ENCODE peak calls at places on chromosomes 3 and 15, in four cellular contexts. One of them, this sample, is unnamed.

GRCh38 chr3:138875754-138876664 is 41.3 kb upstream of the PIK3CB start:
- DNase-seq in GM12891: no peak
- DNase-seq in GM12878: no peak
- DNase-seq in H1: no peak
- DNase-seq in this sample: no peak

GRCh38 chr3:194235160-194235559 is 99.2 kb downstream of the HES1 start:
- DNase-seq in H1: no peak
- DNase-seq in GM12878: no peak
- DNase-seq in GM12891: no peak
- DNase-seq in this sample: no peak

GRCh38 chr15:25693321-25694237 is 169.5 kb downstream of the ATP10A start:
- DNase-seq in GM12891: no peak
- DNase-seq in H1: no peak
- DNase-seq in GM12878: no peak
- DNase-seq in this sample: no peak

GRCh38 chr3:65914740-65915366 is 123.9 kb downstream of the MAGI1 start:
- DNase-seq in H1: no peak
- DNase-seq in GM12891: no peak
- DNase-seq in GM12878: no peak
- DNase-seq in this sample: no peak

GRCh38 chr3:79767953-79768282 is at the start of gene ROBO1:
- DNase-seq in H1: no peak
- DNase-seq in GM12878: no peak
- DNase-seq in GM12891: no peak
- DNase-seq in this sample: no peak

GRCh38 chr3:196979545-196979944 is 10.9 kb upstream of the PIGZ start:
- DNase-seq in H1: no peak
- DNase-seq in GM12878: no peak
- DNase-seq in GM12891: no peak
- DNase-seq in this sample: no peak

GRCh38 chr15:75620776-75621536 is 4.6 kb downstream of the SNUPN start:
- DNase-seq in GM12878: no peak
- DNase-seq in H1: no peak
- DNase-seq in GM12891: no peak
- DNase-seq in this sample: no peak

GRCh38 chr15:92580021-92580420 is 75.6 kb downstream of the FAM174B start:
- DNase-seq in GM12878: no peak
- DNase-seq in H1: no peak
- DNase-seq in GM12891: no peak
- DNase-seq in this sample: no peak

GRCh38 chr3:168693870-168694269 is 598.1 kb upstream of the GOLIM4 start:
- DNase-seq in GM12878: no peak
- DNase-seq in H1: no peak
- DNase-seq in GM12891: no peak
- DNase-seq in this sample: no peak

GRCh38 chr15:92638291-92638708 is 17.3 kb downstream of the FAM174B start:
- DNase-seq in H1: no peak
- DNase-seq in GM12878: no peak
- DNase-seq in GM12891: no peak
- DNase-seq in this sample: no peak

GRCh38 chr3:186097663-186098451 is 11.0 kb downstream of the ETV5 start:
- DNase-seq in GM12891: no peak
- DNase-seq in H1: no peak
- DNase-seq in GM12878: no peak
- DNase-seq in this sample: no peak

GRCh38 chr15:87747106-87747505 is 509.4 kb downstream of the NTRK3 start:
- DNase-seq in H1: no peak
- DNase-seq in GM12891: no peak
- DNase-seq in GM12878: no peak
- DNase-seq in this sample: no peak

GRCh38 chr3:20072422-20072821 is 32.2 kb downstream of the KAT2B start:
- DNase-seq in GM12878: no peak
- DNase-seq in GM12891: no peak
- DNase-seq in H1: no peak
- DNase-seq in this sample: no peak

GRCh38 chr3:50272911-50273688 is 4.2 kb downstream of the SEMA3B start:
- DNase-seq in GM12878: peak
- DNase-seq in GM12891: peak
- DNase-seq in H1: no peak
- DNase-seq in this sample: peak

GRCh38 chr3:30751610-30752299 is 142.7 kb downstream of the GADL1 start:
- DNase-seq in GM12891: no peak
- DNase-seq in H1: no peak
- DNase-seq in GM12878: peak
- DNase-seq in this sample: no peak

GRCh38 chr3:139481116-139481515 is 4.8 kb upstream of the RBP2 start:
- DNase-seq in GM12891: no peak
- DNase-seq in H1: no peak
- DNase-seq in GM12878: no peak
- DNase-seq in this sample: no peak

GRCh38 chr3:176522436-176522835 is 674.8 kb downstream of the TBL1XR1 start:
- DNase-seq in GM12891: no peak
- DNase-seq in GM12878: no peak
- DNase-seq in H1: no peak
- DNase-seq in this sample: no peak

GRCh38 chr15:74202461-74203401 is at the start of gene STRA6:
- DNase-seq in GM12891: no peak
- DNase-seq in GM12878: no peak
- DNase-seq in H1: peak
- DNase-seq in this sample: no peak

GRCh38 chr15:72970965-72971746 is 81.1 kb upstream of the NEO1 start:
- DNase-seq in GM12891: no peak
- DNase-seq in GM12878: no peak
- DNase-seq in H1: no peak
- DNase-seq in this sample: no peak

GRCh38 chr3:193869221-193870201 is 266.4 kb upstream of the HES1 start:
- DNase-seq in GM12878: no peak
- DNase-seq in GM12891: no peak
- DNase-seq in H1: peak
- DNase-seq in this sample: no peak

GRCh38 chr3:185250247-185250646 is 3.6 kb downstream of the EHHADH start:
- DNase-seq in GM12878: no peak
- DNase-seq in H1: no peak
- DNase-seq in GM12891: no peak
- DNase-seq in this sample: no peak

GRCh38 chr3:119223511-119223910 is 17.2 kb downstream of the B4GALT4 start:
- DNase-seq in GM12878: no peak
- DNase-seq in H1: no peak
- DNase-seq in GM12891: no peak
- DNase-seq in this sample: no peak

GRCh38 chr15:59160880-59161593 is 45.6 kb upstream of the LDHAL6B start:
- DNase-seq in GM12878: no peak
- DNase-seq in H1: no peak
- DNase-seq in GM12891: no peak
- DNase-seq in this sample: no peak

GRCh38 chr3:123723527-123724168 is 138.8 kb upstream of the HACD2 start:
- DNase-seq in H1: peak
- DNase-seq in GM12878: peak
- DNase-seq in GM12891: peak
- DNase-seq in this sample: peak

GRCh38 chr15:23072633-23073032 is 33.3 kb upstream of the TUBGCP5 start:
- DNase-seq in H1: no peak
- DNase-seq in GM12891: no peak
- DNase-seq in GM12878: no peak
- DNase-seq in this sample: no peak

GRCh38 chr15:56337084-56337725 is 28.0 kb upstream of the TEX9 start:
- DNase-seq in GM12878: no peak
- DNase-seq in H1: no peak
- DNase-seq in GM12891: no peak
- DNase-seq in this sample: no peak

GRCh38 chr15:73212424-73212823 is 156.3 kb downstream of the HCN4 start:
- DNase-seq in H1: no peak
- DNase-seq in GM12891: no peak
- DNase-seq in GM12878: no peak
- DNase-seq in this sample: no peak

GRCh38 chr3:64108281-64108680 is 85.0 kb upstream of the PSMD6 start:
- DNase-seq in GM12891: no peak
- DNase-seq in H1: no peak
- DNase-seq in GM12878: no peak
- DNase-seq in this sample: no peak

GRCh38 chr15:83365370-83365938 is 81.0 kb upstream of the BNC1 start:
- DNase-seq in H1: no peak
- DNase-seq in GM12878: no peak
- DNase-seq in GM12891: no peak
- DNase-seq in this sample: no peak

GRCh38 chr3:112308151-112308911 is 14.3 kb upstream of the SLC9C1 start:
- DNase-seq in GM12878: no peak
- DNase-seq in H1: no peak
- DNase-seq in GM12891: no peak
- DNase-seq in this sample: no peak

GRCh38 chr3:62210016-62210415 is 163.3 kb downstream of the FEZF2 start:
- DNase-seq in GM12891: no peak
- DNase-seq in GM12878: no peak
- DNase-seq in H1: no peak
- DNase-seq in this sample: no peak

GRCh38 chr3:16568532-16568931 is 36.7 kb downstream of the DAZL start:
- DNase-seq in H1: no peak
- DNase-seq in GM12891: no peak
- DNase-seq in GM12878: no peak
- DNase-seq in this sample: no peak

GRCh38 chr3:94130690-94131089 is 67.8 kb downstream of the NSUN3 start:
- DNase-seq in GM12891: no peak
- DNase-seq in H1: no peak
- DNase-seq in GM12878: no peak
- DNase-seq in this sample: no peak

GRCh38 chr3:23607184-23607847 is 198.4 kb upstream of the UBE2E1 start:
- DNase-seq in GM12891: no peak
- DNase-seq in H1: no peak
- DNase-seq in GM12878: no peak
- DNase-seq in this sample: no peak

GRCh38 chr3:128309026-128309425 is 155.7 kb downstream of the EEFSEC start:
- DNase-seq in GM12891: no peak
- DNase-seq in H1: no peak
- DNase-seq in GM12878: no peak
- DNase-seq in this sample: no peak

GRCh38 chr15:98855067-98855814 is 152.4 kb downstream of the PGPEP1L start:
- DNase-seq in GM12891: no peak
- DNase-seq in GM12878: no peak
- DNase-seq in H1: no peak
- DNase-seq in this sample: no peak

DNA sequence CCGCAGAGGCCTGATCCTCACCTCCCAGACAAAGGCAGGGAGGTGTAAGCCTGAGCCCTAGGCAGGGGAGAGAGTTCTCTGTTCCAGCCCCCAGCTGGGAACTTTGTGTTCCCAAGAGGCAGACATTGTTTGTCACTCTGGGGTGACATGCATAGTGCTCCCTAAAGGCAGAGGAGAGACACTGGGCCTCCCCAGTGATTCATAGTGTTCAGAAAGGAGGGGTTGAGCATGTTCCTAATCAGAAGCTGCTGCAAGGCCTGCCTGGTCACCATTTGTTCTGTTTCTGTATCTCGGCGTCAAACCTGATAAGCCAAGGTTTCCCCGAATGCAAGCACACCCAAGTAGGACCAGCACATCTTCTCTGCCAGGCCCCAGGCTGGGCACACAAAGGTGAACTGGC is 24.0 kb upstream of the SLC6A6 start:
- DNase-seq in GM12891: no peak
- DNase-seq in H1: no peak
- DNase-seq in GM12878: no peak
- DNase-seq in this sample: no peak
- TF ChIP-seq TAF1 in GM12891: no peak
- TF ChIP-seq TAF1 in H1: no peak
- TF ChIP-seq TAF1 in GM12878: no peak
- TF ChIP-seq TAF1 in this sample: no peak

GRCh38 chr15:57610130-57610529 is 18.4 kb downstream of the MYZAP start:
- DNase-seq in H1: no peak
- DNase-seq in GM12878: no peak
- DNase-seq in GM12891: no peak
- DNase-seq in this sample: no peak
- TF ChIP-seq POLR2A in H1: no peak
- TF ChIP-seq POLR2A in GM12878: no peak
- TF ChIP-seq POLR2A in GM12891: no peak
- TF ChIP-seq POLR2A in this sample: no peak

GRCh38 chr3:72591522-72592421 is 256.5 kb downstream of the SHQ1 start:
- DNase-seq in GM12878: no peak
- DNase-seq in GM12891: no peak
- DNase-seq in H1: peak
- DNase-seq in this sample: no peak
- TF ChIP-seq POLR2AphosphoS5 in GM12878: no peak
- TF ChIP-seq POLR2AphosphoS5 in GM12891: no peak
- TF ChIP-seq POLR2AphosphoS5 in H1: no peak
- TF ChIP-seq POLR2AphosphoS5 in this sample: no peak

GRCh38 chr15:39273805-39274411 is 307.0 kb upstream of the THBS1 start:
- DNase-seq in GM12878: no peak
- DNase-seq in H1: no peak
- DNase-seq in GM12891: no peak
- DNase-seq in this sample: no peak
- TF ChIP-seq TAF1 in GM12878: no peak
- TF ChIP-seq TAF1 in H1: no peak
- TF ChIP-seq TAF1 in GM12891: no peak
- TF ChIP-seq TAF1 in this sample: no peak

DNA sequence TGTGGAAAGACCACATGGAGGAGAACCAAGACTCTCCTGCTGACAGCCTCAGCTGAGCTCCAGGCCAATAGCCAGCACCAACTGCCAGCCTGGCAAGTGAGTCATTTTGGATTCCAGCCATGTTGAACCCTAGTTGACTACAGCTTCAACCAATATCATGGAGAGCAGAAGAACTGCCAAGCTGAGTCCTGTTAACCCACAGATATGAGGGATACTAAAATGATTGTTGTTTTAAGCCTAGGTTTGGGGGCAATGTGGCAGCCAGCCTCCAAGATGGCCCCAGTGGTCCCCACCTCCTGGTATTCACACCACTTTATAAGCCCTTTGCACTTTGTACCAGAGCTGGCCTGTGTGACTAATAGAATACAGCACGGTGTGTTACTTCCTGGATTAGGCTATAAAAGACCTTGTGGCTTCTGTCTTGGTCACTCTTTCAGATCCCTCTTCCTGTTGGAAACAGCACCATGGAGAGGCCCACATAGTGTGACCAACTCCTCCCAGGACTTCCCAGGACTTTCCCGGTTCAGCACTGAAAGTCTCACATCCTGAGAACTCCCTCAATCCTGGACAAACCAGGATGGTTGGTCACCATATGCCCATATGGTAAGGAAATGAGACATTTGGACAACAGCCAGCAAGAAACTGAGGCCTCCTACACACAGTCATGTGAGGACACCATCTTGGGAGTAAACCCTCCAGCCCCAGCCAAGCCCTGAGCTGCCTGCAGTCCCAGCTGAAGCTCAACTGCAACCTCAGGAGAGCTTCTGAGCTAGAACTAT is 32.4 kb upstream of the CDV3 start:
- DNase-seq in GM12891: peak
- DNase-seq in GM12878: peak
- DNase-seq in H1: no peak
- DNase-seq in this sample: no peak
- TF ChIP-seq POLR2A in GM12891: no peak
- TF ChIP-seq POLR2A in GM12878: no peak
- TF ChIP-seq POLR2A in H1: no peak
- TF ChIP-seq POLR2A in this sample: no peak

GRCh38 chr15:51144021-51144532 is 49.4 kb upstream of the TNFAIP8L3 start:
- DNase-seq in H1: no peak
- DNase-seq in GM12891: no peak
- DNase-seq in GM12878: no peak
- DNase-seq in this sample: no peak
- TF ChIP-seq POLR2AphosphoS5 in H1: no peak
- TF ChIP-seq POLR2AphosphoS5 in GM12891: no peak
- TF ChIP-seq POLR2AphosphoS5 in GM12878: no peak
- TF ChIP-seq POLR2AphosphoS5 in this sample: no peak

GRCh38 chr3:44338010-44338827 is at the start of gene TCAIM:
- DNase-seq in H1: peak
- DNase-seq in GM12878: peak
- DNase-seq in GM12891: peak
- DNase-seq in this sample: peak
- TF ChIP-seq TAF1 in H1: peak
- TF ChIP-seq TAF1 in GM12878: peak
- TF ChIP-seq TAF1 in GM12891: no peak
- TF ChIP-seq TAF1 in this sample: peak